ENCODE peak calls at places on chromosomes 5 and 9, in six cellular contexts. V is GM23338, Y is ovary, D is psoas muscle, F is prostate gland, K is fibroblast of mammary gland. X is an unnamed sample.

GRCh38 chr9:136686794-136687711 is at the start of gene AGPAT2:
- DNase-seq in V (peak), F (peak), Y (peak), D (peak), K (no peak), X (peak)

GRCh38 chr9:103242025-103242424 is 246.9 kb downstream of the CYLC2 start:
- DNase-seq in K (peak), Y (no peak), F (no peak), V (no peak), D (no peak), X (peak)

GRCh38 chr5:141605523-141606277 is 13.1 kb downstream of the DIAPH1 start:
- DNase-seq in F (no peak), Y (no peak), K (peak), V (peak), D (no peak), X (peak)

GRCh38 chr5:131514316-131515275 is 120.4 kb downstream of the RAPGEF6 start:
- DNase-seq in D (no peak), F (no peak), Y (no peak), V (no peak), K (peak), X (no peak)

GRCh38 chr5:68297656-68298055 is 82.1 kb downstream of the PIK3R1 start:
- DNase-seq in D (no peak), F (no peak), Y (no peak), K (no peak), V (no peak), X (no peak)

GRCh38 chr5:132475531-132475930 is 15.0 kb downstream of the IRF1 start:
- DNase-seq in K (no peak), D (no peak), Y (no peak), F (no peak), V (no peak), X (no peak)

GRCh38 chr5:126998201-126998631 is 32.1 kb downstream of the MARCHF3 start:
- DNase-seq in F (no peak), D (peak), Y (no peak), K (peak), V (no peak), X (peak)

GRCh38 chr5:119031047-119031886 is 39.6 kb upstream of the DMXL1 start:
- DNase-seq in K (no peak), F (no peak), Y (no peak), V (no peak), D (no peak), X (no peak)

GRCh38 chr5:125528881-125529280 is 782.4 kb upstream of the ZNF608 start:
- DNase-seq in D (no peak), Y (no peak), V (peak), F (no peak), K (no peak), X (no peak)

GRCh38 chr9:116187570-116188170 is 34.1 kb downstream of the PAPPA start:
- DNase-seq in K (no peak), V (no peak), F (no peak), Y (no peak), D (peak), X (no peak)

GRCh38 chr9:123996731-123997421 is 14.7 kb upstream of the LHX2 start:
- DNase-seq in K (peak), F (no peak), D (no peak), V (peak), Y (no peak), X (no peak)

GRCh38 chr5:112353678-112354077 is 65.4 kb downstream of the EPB41L4A start:
- DNase-seq in K (no peak), F (no peak), V (no peak), Y (no peak), D (no peak), X (no peak)

GRCh38 chr9:114258866-114259799 is 63.8 kb upstream of the ORM1 start:
- DNase-seq in F (no peak), V (no peak), D (no peak), K (no peak), Y (no peak), X (no peak)

GRCh38 chr9:111529787-111530186 is 4.8 kb downstream of the ZNF483 start:
- DNase-seq in D (no peak), K (no peak), F (no peak), Y (no peak), V (peak), X (no peak)

GRCh38 chr5:103041071-103041676 is 78.8 kb downstream of the GIN1 start:
- DNase-seq in K (peak), F (no peak), V (peak), Y (no peak), D (no peak), X (peak)

GRCh38 chr9:77521091-77521490 is 127.0 kb downstream of the GNA14 start:
- DNase-seq in Y (peak), K (no peak), D (no peak), F (no peak), V (no peak), X (no peak)

GRCh38 chr9:110712955-110713354 is 44.4 kb downstream of the MUSK start:
- DNase-seq in F (no peak), K (peak), D (no peak), Y (no peak), V (no peak), X (no peak)

GRCh38 chr5:143126121-143127019 is 277.1 kb downstream of the NR3C1 start:
- DNase-seq in F (no peak), V (no peak), Y (no peak), K (no peak), D (no peak), X (no peak)

GRCh38 chr5:88729476-88730182 is 153.4 kb downstream of the MEF2C start:
- DNase-seq in F (peak), Y (peak), D (no peak), V (peak), K (peak), X (peak)

GRCh38 chr5:171342362-171343111 is 33.5 kb downstream of the TLX3 start:
- DNase-seq in V (peak), K (peak), Y (no peak), D (no peak), F (no peak), X (peak)

GRCh38 chr5:15233566-15233965 is 266.4 kb upstream of the FBXL7 start:
- DNase-seq in D (no peak), V (no peak), Y (no peak), F (no peak), K (no peak), X (peak)

GRCh38 chr5:1468629-1469527 is 23.6 kb upstream of the SLC6A3 start:
- DNase-seq in Y (no peak), V (no peak), F (no peak), K (no peak), D (peak), X (no peak)

GRCh38 chr9:136881691-136882108 is 4.6 kb upstream of the TRAF2 start:
- DNase-seq in K (no peak), D (no peak), Y (no peak), V (no peak), F (no peak), X (no peak)

GRCh38 chr5:42990892-42991291 is 49.2 kb downstream of the ANXA2R start:
- DNase-seq in K (no peak), V (no peak), D (no peak), F (no peak), Y (no peak), X (no peak)
- H3K4me3 ChIP-seq in K (no peak), V (peak), D (peak), F (no peak), Y (no peak), X (peak)

GRCh38 chr5:135828793-135829150 is 5.7 kb upstream of the SLC25A48 start:
- DNase-seq in Y (no peak), D (peak), K (no peak), V (no peak), F (no peak), X (no peak)

GRCh38 chr5:135830384-135831275 is 3.8 kb upstream of the SLC25A48 start:
- DNase-seq in V (no peak), Y (no peak), D (no peak), K (no peak), F (no peak), X (no peak)

GRCh38 chr5:135827965-135828792 is 6.3 kb upstream of the SLC25A48 start:
- DNase-seq in D (peak), V (no peak), K (no peak), F (no peak), Y (no peak), X (no peak)

GRCh38 chr5:135829179-135829578 is 5.3 kb upstream of the SLC25A48 start:
- DNase-seq in K (no peak), D (peak), V (no peak), Y (no peak), F (no peak), X (no peak)

GRCh38 chr5:135829681-135830383 is 4.6 kb upstream of the SLC25A48 start:
- DNase-seq in Y (peak), D (peak), K (peak), V (peak), F (peak), X (peak)
- TF ChIP-seq CTCF in Y (peak), D (peak), K (peak), V (peak), F (peak), X (peak)

GRCh38 chr9:130823435-130823834 is 11.6 kb upstream of the ABL1 start:
- DNase-seq in F (no peak), K (peak), D (no peak), Y (no peak), V (no peak), X (no peak)

GRCh38 chr9:130824079-130824478 is 11.0 kb upstream of the ABL1 start:
- DNase-seq in K (no peak), F (no peak), Y (no peak), D (no peak), V (no peak), X (no peak)

GRCh38 chr9:130824616-130825015 is 10.4 kb upstream of the ABL1 start:
- DNase-seq in D (no peak), F (no peak), K (no peak), V (no peak), Y (no peak), X (no peak)

GRCh38 chr9:130825809-130826208 is 9.2 kb upstream of the ABL1 start:
- DNase-seq in D (no peak), K (no peak), V (no peak), Y (no peak), F (no peak), X (no peak)

DNA sequence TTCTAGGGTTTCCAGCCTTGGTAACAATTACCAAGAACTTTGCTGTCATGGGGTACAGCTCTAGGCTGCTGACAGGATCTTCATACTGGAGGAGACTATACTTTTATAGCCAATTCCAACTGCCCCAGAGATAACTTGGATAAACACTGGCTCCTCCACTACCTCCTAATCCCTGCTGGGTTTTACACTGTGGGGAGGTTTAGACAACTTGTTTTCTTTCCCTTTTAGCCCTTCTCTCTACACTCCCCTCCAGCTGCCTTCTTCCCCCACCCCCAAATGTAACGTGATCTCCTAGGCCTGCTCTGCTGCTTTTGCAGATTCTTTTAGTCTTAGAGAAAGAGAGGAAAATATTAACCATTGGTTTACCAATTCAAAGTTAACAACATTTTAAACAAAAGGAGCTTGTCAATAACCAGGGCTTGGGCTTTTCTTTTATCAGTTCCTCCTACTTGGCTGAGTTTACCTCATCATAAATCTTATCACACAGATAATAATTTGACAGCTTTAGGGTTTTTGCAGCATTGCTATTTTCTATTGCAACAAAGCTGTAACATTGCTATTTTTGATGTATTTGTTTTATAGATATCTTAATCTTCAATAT is 9.9 kb upstream of the ABL1 start:
- DNase-seq in F (no peak), D (no peak), V (peak), K (peak), Y (peak), X (peak)
- H3K4me3 ChIP-seq in F (no peak), D (peak), V (peak), K (peak), Y (no peak), X (no peak)

GRCh38 chr5:174734571-174735497 is 10.5 kb downstream of the MSX2 start:
- DNase-seq in K (no peak), V (peak), F (no peak), D (no peak), Y (no peak), X (no peak)

GRCh38 chr5:174737335-174737734 is 13.0 kb downstream of the MSX2 start:
- DNase-seq in F (no peak), V (no peak), K (peak), D (no peak), Y (no peak), X (no peak)

GRCh38 chr5:174736777-174737176 is 12.4 kb downstream of the MSX2 start:
- DNase-seq in K (no peak), F (no peak), Y (no peak), D (no peak), V (no peak), X (no peak)

GRCh38 chr5:174736351-174736721 is 12.0 kb downstream of the MSX2 start:
- DNase-seq in K (peak), Y (no peak), V (no peak), F (no peak), D (no peak), X (peak)

GRCh38 chr5:174735498-174736350 is 11.3 kb downstream of the MSX2 start:
- DNase-seq in D (no peak), V (peak), K (no peak), F (peak), Y (no peak), X (no peak)
- TF ChIP-seq CTCF in D (peak), V (peak), K (peak), F (peak), Y (no peak), X (peak)

GRCh38 chr9:75891277-75892167 is 1.0 kb downstream of the PCSK5 start:
- DNase-seq in V (peak), F (no peak), D (peak), K (peak), Y (peak), X (peak)

GRCh38 chr9:75892168-75892901 is 1.9 kb downstream of the PCSK5 start:
- DNase-seq in F (peak), K (peak), D (peak), V (peak), Y (peak), X (peak)

GRCh38 chr9:75889977-75890540 is 414 bp upstream of the PCSK5 start:
- DNase-seq in Y (peak), K (peak), D (peak), F (peak), V (peak), X (no peak)

GRCh38 chr9:75890541-75891276 is at the start of gene PCSK5:
- DNase-seq in Y (peak), F (peak), D (peak), K (peak), V (peak), X (peak)

GRCh38 chr9:75889577-75889976 is 896 bp upstream of the PCSK5 start:
- DNase-seq in F (no peak), K (no peak), Y (no peak), V (peak), D (no peak), X (no peak)
- H3K4me3 ChIP-seq in F (peak), K (peak), Y (peak), V (peak), D (peak), X (peak)

DNA sequence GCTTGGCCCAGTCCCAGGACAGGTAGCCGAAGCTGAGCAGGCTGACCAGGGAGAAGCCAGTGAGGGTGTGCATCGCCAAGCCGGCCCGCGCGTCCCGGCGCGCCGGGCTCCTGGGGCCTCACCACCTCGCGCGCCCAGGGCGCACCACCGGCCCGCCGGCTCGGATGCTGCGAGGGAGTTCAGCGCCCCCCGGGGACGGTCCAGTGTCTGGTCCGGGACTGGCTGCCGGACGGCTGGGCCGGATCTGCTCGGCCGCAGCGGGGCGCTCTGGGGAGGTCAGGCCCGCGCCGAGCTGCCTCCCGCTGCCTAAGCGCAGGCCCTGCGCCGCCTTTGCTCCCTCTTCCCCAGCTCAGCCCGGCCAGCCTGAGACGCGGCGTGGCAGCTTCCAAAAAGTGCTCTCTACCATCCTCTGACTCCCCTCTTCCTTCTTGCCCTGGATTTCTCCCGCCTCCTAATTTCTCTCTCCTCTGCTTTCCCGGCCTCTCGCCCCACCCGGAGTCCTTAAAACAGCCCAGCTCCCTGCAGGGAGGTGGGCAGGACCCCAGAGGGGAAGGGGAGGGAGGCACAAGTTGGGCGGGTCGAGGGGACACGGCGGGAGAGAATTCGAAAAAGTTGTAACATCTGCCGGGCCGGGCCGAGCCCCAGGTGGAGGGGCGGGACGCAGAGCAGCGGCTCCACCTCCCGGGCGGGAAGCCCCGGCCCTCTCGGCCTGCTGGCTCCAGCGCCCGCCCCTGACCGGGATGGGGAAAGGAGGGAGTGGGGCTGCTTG is at the start of gene ARSI:
- DNase-seq in D (no peak), F (no peak), V (peak), K (peak), Y (peak), X (peak)
- TF ChIP-seq CTCF in D (peak), F (no peak), V (peak), K (no peak), Y (no peak), X (peak)